ENCODE peak calls at places on chromosomes 13 and 19, in seven cellular contexts. One of them, this sample, is unnamed.

GRCh38 chr19:38868551-38868950 is 9.5 kb downstream of the RINL start:
- DNase-seq in astrocyte of the spinal cord: no peak
- DNase-seq in AG04450: no peak
- DNase-seq in body of pancreas: no peak
- DNase-seq in A549: no peak
- DNase-seq in HCT116: no peak
- DNase-seq in astrocyte of the cerebellum: no peak
- DNase-seq in this sample: no peak

GRCh38 chr19:5354403-5354802 is 13.8 kb upstream of the PTPRS start:
- DNase-seq in HCT116: no peak
- DNase-seq in AG04450: no peak
- DNase-seq in astrocyte of the spinal cord: no peak
- DNase-seq in body of pancreas: no peak
- DNase-seq in A549: no peak
- DNase-seq in astrocyte of the cerebellum: no peak
- DNase-seq in this sample: no peak

GRCh38 chr13:29524176-29524575 is 71.3 kb downstream of the SLC7A1 start:
- DNase-seq in AG04450: no peak
- DNase-seq in body of pancreas: no peak
- DNase-seq in astrocyte of the cerebellum: no peak
- DNase-seq in A549: no peak
- DNase-seq in HCT116: no peak
- DNase-seq in astrocyte of the spinal cord: peak; percentile 26
- DNase-seq in this sample: no peak

GRCh38 chr13:23372264-23372905 is 61.1 kb downstream of the SACS start:
- DNase-seq in AG04450: no peak
- DNase-seq in astrocyte of the cerebellum: no peak
- DNase-seq in body of pancreas: no peak
- DNase-seq in HCT116: no peak
- DNase-seq in astrocyte of the spinal cord: no peak
- DNase-seq in A549: no peak
- DNase-seq in this sample: no peak

GRCh38 chr19:17872251-17873001 is 681 bp downstream of the SLC5A5 start:
- DNase-seq in A549: no peak
- DNase-seq in astrocyte of the cerebellum: no peak
- DNase-seq in AG04450: no peak
- DNase-seq in astrocyte of the spinal cord: no peak
- DNase-seq in HCT116: no peak
- DNase-seq in body of pancreas: no peak
- DNase-seq in this sample: no peak

GRCh38 chr13:34901577-34901976 is 40.5 kb upstream of the NBEA start:
- DNase-seq in astrocyte of the spinal cord: no peak
- DNase-seq in HCT116: no peak
- DNase-seq in A549: no peak
- DNase-seq in astrocyte of the cerebellum: no peak
- DNase-seq in AG04450: no peak
- DNase-seq in body of pancreas: no peak
- DNase-seq in this sample: no peak

GRCh38 chr13:24632382-24633121 is 47.7 kb upstream of the ATP12A start:
- DNase-seq in AG04450: no peak
- DNase-seq in astrocyte of the cerebellum: no peak
- DNase-seq in body of pancreas: no peak
- DNase-seq in A549: no peak
- DNase-seq in astrocyte of the spinal cord: no peak
- DNase-seq in HCT116: no peak
- DNase-seq in this sample: no peak

GRCh38 chr13:100815476-100816046 is 141.0 kb upstream of the TMTC4 start:
- DNase-seq in A549: no peak
- DNase-seq in astrocyte of the cerebellum: no peak
- DNase-seq in body of pancreas: no peak
- DNase-seq in astrocyte of the spinal cord: no peak
- DNase-seq in HCT116: no peak
- DNase-seq in AG04450: no peak
- DNase-seq in this sample: no peak

GRCh38 chr19:11141937-11142527 is 13.6 kb downstream of the SPC24 start:
- DNase-seq in body of pancreas: no peak
- DNase-seq in AG04450: no peak
- DNase-seq in HCT116: no peak
- DNase-seq in astrocyte of the cerebellum: no peak
- DNase-seq in A549: no peak
- DNase-seq in astrocyte of the spinal cord: no peak
- DNase-seq in this sample: no peak

DNA sequence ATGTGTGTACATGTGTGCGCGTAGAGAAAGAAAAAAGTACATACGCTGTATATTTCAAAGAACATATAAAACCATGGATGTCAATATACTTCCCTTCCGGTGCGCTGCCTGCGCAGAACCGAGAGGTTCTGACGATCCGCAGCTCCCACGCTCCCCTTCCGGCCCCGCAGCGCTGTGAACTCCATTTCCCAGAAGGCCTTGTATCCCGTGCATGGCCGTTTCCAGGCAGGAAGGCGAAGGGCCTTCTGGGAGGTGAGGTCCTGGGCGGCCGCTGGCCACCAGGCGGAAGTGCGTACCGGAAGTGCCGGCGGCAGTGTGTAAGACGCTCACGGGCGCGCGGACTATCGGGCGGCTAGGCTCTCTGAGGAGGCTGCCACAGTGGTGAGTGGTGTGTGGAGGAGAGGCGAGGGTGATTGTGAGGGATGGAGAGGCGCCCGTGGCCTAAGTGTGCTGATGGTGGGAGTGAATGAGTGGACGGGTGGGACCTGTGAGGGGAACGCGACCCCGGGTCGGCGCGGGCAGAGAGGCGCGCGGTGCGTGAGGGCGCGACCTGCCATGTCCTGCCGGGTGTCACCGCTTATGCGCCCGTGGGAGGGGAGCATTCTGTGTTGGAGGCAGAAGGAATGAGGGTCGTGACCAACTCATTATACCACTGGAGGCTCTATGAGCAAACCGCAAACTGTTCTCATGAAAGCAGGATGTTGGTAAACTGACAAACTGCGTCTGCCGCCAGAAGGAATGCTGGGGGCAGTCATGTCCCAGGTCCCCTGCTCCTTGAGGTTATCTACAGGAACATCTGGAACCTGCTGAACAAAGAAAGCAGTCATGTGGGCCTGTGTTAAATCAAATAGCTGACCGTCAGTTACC is at the start of gene ERVK3-1:
- DNase-seq in body of pancreas: peak; percentile 94
- DNase-seq in astrocyte of the cerebellum: peak; percentile 90
- DNase-seq in AG04450: peak; percentile 94
- DNase-seq in astrocyte of the spinal cord: peak; percentile 99
- DNase-seq in A549: peak; percentile 99
- DNase-seq in HCT116: peak; percentile 91
- DNase-seq in this sample: peak; percentile 85
- TF ChIP-seq CTCF in body of pancreas: peak; percentile 16
- TF ChIP-seq CTCF in astrocyte of the cerebellum: no peak
- TF ChIP-seq CTCF in AG04450: peak; percentile 19
- TF ChIP-seq CTCF in astrocyte of the spinal cord: peak; percentile 2
- TF ChIP-seq CTCF in A549: no peak
- TF ChIP-seq CTCF in HCT116: no peak
- TF ChIP-seq CTCF in this sample: no peak

GRCh38 chr19:56222901-56223300 is 20.8 kb downstream of the ZSCAN5C start:
- DNase-seq in body of pancreas: no peak
- DNase-seq in astrocyte of the spinal cord: no peak
- DNase-seq in HCT116: no peak
- DNase-seq in astrocyte of the cerebellum: no peak
- DNase-seq in A549: no peak
- DNase-seq in AG04450: no peak
- DNase-seq in this sample: no peak
- TF ChIP-seq CTCF in body of pancreas: no peak
- TF ChIP-seq CTCF in astrocyte of the spinal cord: no peak
- TF ChIP-seq CTCF in HCT116: no peak
- TF ChIP-seq CTCF in astrocyte of the cerebellum: no peak
- TF ChIP-seq CTCF in A549: no peak
- TF ChIP-seq CTCF in AG04450: no peak
- TF ChIP-seq CTCF in this sample: no peak

GRCh38 chr13:73368608-73369007 is 309.8 kb downstream of the KLF5 start:
- DNase-seq in astrocyte of the spinal cord: no peak
- DNase-seq in A549: no peak
- DNase-seq in HCT116: no peak
- DNase-seq in body of pancreas: no peak
- DNase-seq in astrocyte of the cerebellum: no peak
- DNase-seq in AG04450: no peak
- DNase-seq in this sample: no peak
- TF ChIP-seq CTCF in astrocyte of the spinal cord: no peak
- TF ChIP-seq CTCF in A549: no peak
- TF ChIP-seq CTCF in HCT116: no peak
- TF ChIP-seq CTCF in body of pancreas: no peak
- TF ChIP-seq CTCF in astrocyte of the cerebellum: no peak
- TF ChIP-seq CTCF in AG04450: no peak
- TF ChIP-seq CTCF in this sample: no peak

DNA sequence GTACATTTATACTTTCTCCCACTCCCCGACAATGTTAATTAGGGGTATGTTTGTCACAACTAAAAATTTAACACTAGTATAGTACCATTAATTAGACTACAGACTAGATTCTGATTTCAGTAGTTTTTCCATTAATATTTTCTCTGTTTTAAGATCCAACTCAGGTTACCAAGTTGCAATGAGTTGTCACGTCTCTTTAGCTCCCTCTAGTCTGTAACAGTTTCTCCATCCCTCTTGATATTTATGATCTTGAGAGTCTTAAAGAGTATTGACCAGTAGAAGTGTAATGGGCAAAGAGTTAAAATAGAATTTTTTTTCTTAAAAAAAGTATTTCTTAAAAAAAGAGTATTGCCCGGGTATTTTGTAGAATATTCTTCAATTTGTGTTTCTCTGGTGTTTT is 598.1 kb downstream of the TBC1D4 start:
- DNase-seq in AG04450: no peak
- DNase-seq in astrocyte of the spinal cord: no peak
- DNase-seq in HCT116: no peak
- DNase-seq in body of pancreas: no peak
- DNase-seq in A549: no peak
- DNase-seq in astrocyte of the cerebellum: no peak
- DNase-seq in this sample: no peak
- TF ChIP-seq CTCF in AG04450: peak; percentile 26
- TF ChIP-seq CTCF in astrocyte of the spinal cord: peak; percentile 23
- TF ChIP-seq CTCF in HCT116: no peak
- TF ChIP-seq CTCF in body of pancreas: no peak
- TF ChIP-seq CTCF in A549: no peak
- TF ChIP-seq CTCF in astrocyte of the cerebellum: no peak
- TF ChIP-seq CTCF in this sample: no peak

GRCh38 chr13:110705826-110706569 is at the start of gene CARS2:
- DNase-seq in astrocyte of the spinal cord: peak; percentile 97
- DNase-seq in astrocyte of the cerebellum: peak; percentile 78
- DNase-seq in A549: peak; percentile 75
- DNase-seq in body of pancreas: peak; percentile 97
- DNase-seq in HCT116: peak; percentile 94
- DNase-seq in AG04450: peak; percentile 80
- DNase-seq in this sample: peak; percentile 89
- TF ChIP-seq CTCF in astrocyte of the spinal cord: no peak
- TF ChIP-seq CTCF in astrocyte of the cerebellum: no peak
- TF ChIP-seq CTCF in A549: no peak
- TF ChIP-seq CTCF in body of pancreas: peak; percentile 9
- TF ChIP-seq CTCF in HCT116: no peak
- TF ChIP-seq CTCF in AG04450: peak; percentile 21
- TF ChIP-seq CTCF in this sample: no peak